ENCODE peak calls at places on chromosomes 11 and 22, in seven cellular contexts. E is right lobe of liver, X is A549, J is neuronal stem cell, K is osteoblast, D is upper lobe of right lung, L is AG04450. A is an unnamed sample.

GRCh38 chr22:27358096-27358870 is 443.3 kb downstream of the MN1 start:
- DNase-seq in J (no peak), K (no peak), D (no peak), E (no peak), X (no peak), L (no peak), A (no peak)

GRCh38 chr22:29156507-29156906 is 49.2 kb upstream of the EMID1 start:
- DNase-seq in L (no peak), D (peak), K (peak), E (no peak), J (no peak), X (no peak), A (no peak)

GRCh38 chr11:102177974-102178631 is 67.9 kb downstream of the YAP1 start:
- DNase-seq in J (no peak), K (peak), X (peak), L (peak), D (no peak), E (no peak), A (no peak)

GRCh38 chr22:36027960-36028645 is 521 bp downstream of the RBFOX2 start:
- DNase-seq in L (no peak), D (no peak), X (peak), J (peak), E (peak), K (no peak), A (no peak)

GRCh38 chr11:71305451-71306125 is 53.2 kb upstream of the SHANK2 start:
- DNase-seq in L (no peak), X (no peak), E (peak), J (no peak), K (peak), D (peak), A (no peak)

GRCh38 chr22:28937206-28938025 is 54.0 kb downstream of the ZNRF3 start:
- DNase-seq in K (no peak), E (no peak), X (no peak), D (no peak), L (no peak), J (no peak), A (no peak)

GRCh38 chr11:39432929-39433328 is 2026.5 kb downstream of the LRRC4C start:
- DNase-seq in X (no peak), K (no peak), J (no peak), L (no peak), D (no peak), E (no peak), A (no peak)

GRCh38 chr22:40498454-40499186 is 128.2 kb downstream of the SGSM3 start:
- DNase-seq in X (peak), E (no peak), L (peak), K (peak), D (no peak), J (no peak), A (no peak)

GRCh38 chr11:68677432-68677831 is 6.9 kb upstream of the GAL start:
- DNase-seq in D (peak), E (no peak), X (peak), L (peak), K (peak), J (no peak), A (peak)

GRCh38 chr11:116467809-116468208 is 305.0 kb downstream of the BUD13 start:
- DNase-seq in E (no peak), D (no peak), X (no peak), K (no peak), L (no peak), J (no peak), A (no peak)

GRCh38 chr11:81869337-81870065 is 864.2 kb downstream of the FAM181B start:
- DNase-seq in X (no peak), J (no peak), L (no peak), E (no peak), K (no peak), D (no peak), A (no peak)

GRCh38 chr11:10633261-10633660 is 60.3 kb downstream of the IRAG1 start:
- DNase-seq in J (no peak), L (no peak), K (no peak), E (no peak), X (no peak), D (no peak), A (no peak)

DNA sequence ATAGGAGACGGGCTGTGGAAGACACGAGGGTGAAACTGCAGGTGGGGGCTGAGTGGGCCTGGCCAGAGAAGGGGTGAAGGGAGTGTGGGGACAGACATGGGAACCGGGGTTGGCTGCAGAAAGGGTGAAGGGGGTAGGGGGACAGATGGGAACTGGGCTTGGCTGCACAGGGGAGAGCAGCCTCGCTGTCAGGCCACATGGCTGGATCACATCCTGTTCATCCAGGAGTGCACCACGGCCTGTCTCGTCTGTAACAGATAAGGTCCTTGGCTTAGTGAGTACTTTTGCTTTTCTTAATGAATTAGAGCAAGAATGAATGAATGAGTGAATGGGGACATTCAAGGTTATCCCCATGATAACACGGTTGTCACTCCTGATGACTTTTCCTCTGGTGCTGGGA is 13.5 kb downstream of the FBLN1 start:
- DNase-seq in L (no peak), X (no peak), D (no peak), K (peak), E (no peak), J (no peak), A (no peak)
- H3K27ac ChIP-seq in L (no peak), X (no peak), D (no peak), K (no peak), E (no peak), J (no peak), A (no peak)

GRCh38 chr22:25110846-25111578 is 88.6 kb upstream of the CRYBB3 start:
- DNase-seq in J (peak), K (peak), L (peak), X (peak), D (peak), E (peak), A (peak)

GRCh38 chr22:25109878-25110595 is 89.6 kb upstream of the CRYBB3 start:
- DNase-seq in L (no peak), J (no peak), E (peak), D (no peak), K (no peak), X (no peak), A (no peak)

GRCh38 chr22:25111579-25112517 is 87.8 kb upstream of the CRYBB3 start:
- DNase-seq in E (peak), L (no peak), J (no peak), K (peak), D (peak), X (no peak), A (peak)

GRCh38 chr22:25112538-25113253 is 87.0 kb upstream of the CRYBB3 start:
- DNase-seq in X (no peak), D (no peak), K (peak), J (no peak), L (no peak), E (peak), A (no peak)

GRCh38 chr22:25110596-25110845 is 89.1 kb upstream of the CRYBB3 start:
- DNase-seq in L (no peak), J (no peak), X (peak), E (no peak), K (no peak), D (no peak), A (no peak)
- H3K4me3 ChIP-seq in L (peak), J (peak), X (peak), E (peak), K (peak), D (peak), A (no peak)

GRCh38 chr11:58618215-58618614 is 4.2 kb upstream of the CNTF start:
- DNase-seq in J (no peak), E (no peak), D (no peak), L (no peak), K (no peak), X (no peak), A (no peak)

GRCh38 chr11:58625086-58625485 is 2.6 kb downstream of the CNTF start:
- DNase-seq in K (no peak), E (no peak), L (no peak), J (no peak), X (no peak), D (no peak), A (no peak)

GRCh38 chr11:58621586-58622262 is 741 bp upstream of the CNTF start:
- DNase-seq in K (no peak), L (no peak), J (no peak), D (no peak), X (no peak), E (no peak), A (no peak)

GRCh38 chr11:58625826-58626460 is 3.5 kb downstream of the CNTF start:
- DNase-seq in E (no peak), K (no peak), L (peak), X (no peak), D (no peak), J (no peak), A (no peak)

DNA sequence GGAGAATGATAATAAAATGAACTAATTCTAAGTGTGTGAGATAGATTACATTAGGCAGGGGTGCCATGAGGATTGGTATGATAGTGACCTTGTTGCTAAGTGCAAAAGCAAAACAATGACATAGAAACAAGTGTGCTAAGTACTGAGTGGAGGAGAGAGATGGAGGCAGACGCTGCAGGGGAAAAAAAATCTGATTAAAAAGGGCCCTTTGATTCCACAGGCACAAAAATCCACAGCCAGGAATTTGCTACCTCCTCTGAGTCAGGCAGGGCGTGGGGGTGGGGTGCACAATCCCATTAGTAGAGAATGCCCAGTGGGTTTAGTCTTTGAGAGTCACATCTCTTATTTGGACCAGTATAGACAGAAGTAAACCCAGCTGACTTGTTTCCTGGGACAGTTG is at the start of gene CNTF:
- DNase-seq in E (no peak), L (no peak), J (no peak), X (no peak), K (no peak), D (no peak), A (no peak)
- H3K27ac ChIP-seq in E (no peak), L (no peak), J (no peak), X (no peak), K (peak), D (no peak), A (no peak)

GRCh38 chr11:119583585-119583984 is 145.4 kb downstream of the NECTIN1 start:
- DNase-seq in J (no peak), X (no peak), K (no peak), D (no peak), L (no peak), E (no peak), A (no peak)

GRCh38 chr11:119589011-119589410 is 140.0 kb downstream of the NECTIN1 start:
- DNase-seq in L (no peak), K (no peak), J (no peak), X (no peak), E (no peak), D (no peak), A (no peak)

GRCh38 chr11:119584193-119585037 is 144.6 kb downstream of the NECTIN1 start:
- DNase-seq in X (peak), E (no peak), D (peak), J (peak), L (peak), K (peak), A (peak)

GRCh38 chr11:119586181-119586580 is 142.8 kb downstream of the NECTIN1 start:
- DNase-seq in X (no peak), D (no peak), K (no peak), L (no peak), J (no peak), E (no peak), A (no peak)

DNA sequence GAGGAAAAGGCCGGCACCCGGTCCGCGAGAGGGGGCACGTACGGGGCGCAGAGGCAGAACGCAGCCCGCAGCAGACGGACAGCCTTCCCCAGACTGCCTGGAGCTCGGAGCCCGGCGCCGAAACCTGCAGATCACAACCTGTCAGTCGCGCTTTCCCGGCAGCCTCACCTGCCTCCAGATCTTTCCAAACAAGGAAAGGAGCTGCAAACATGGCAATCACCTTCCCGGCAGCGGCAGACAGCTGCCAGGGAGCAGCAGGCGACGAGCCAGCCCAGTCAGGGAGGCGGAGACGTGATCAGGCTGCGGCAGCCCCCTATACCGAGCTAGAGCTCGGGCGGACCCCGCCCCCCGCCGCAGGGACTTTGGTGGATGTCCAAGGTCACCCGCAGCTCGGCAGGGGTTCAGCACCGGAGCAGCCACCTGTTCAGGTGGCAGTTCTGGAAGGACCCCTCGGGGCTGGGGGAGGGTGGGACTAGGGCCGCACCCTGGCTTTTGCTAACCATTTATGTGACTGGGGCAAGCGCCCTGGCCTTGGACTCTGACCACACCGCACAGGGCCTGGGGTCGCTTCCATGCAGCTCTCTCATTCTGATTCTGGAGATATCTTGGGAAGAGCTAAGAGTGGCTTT is 143.8 kb downstream of the NECTIN1 start:
- DNase-seq in J (peak), E (no peak), D (no peak), L (no peak), K (peak), X (no peak), A (peak)
- H3K4me3 ChIP-seq in J (peak), E (peak), D (peak), L (peak), K (peak), X (peak), A (peak)

GRCh38 chr11:8229299-8230177 is 34.1 kb downstream of the LMO1 start:
- DNase-seq in E (no peak), J (no peak), D (peak), L (no peak), X (no peak), K (peak), A (peak)
- H3K27ac ChIP-seq in E (no peak), J (no peak), D (no peak), L (no peak), X (peak), K (no peak), A (no peak)

GRCh38 chr11:62505784-62506145 is 40.8 kb downstream of the AHNAK start:
- DNase-seq in J (no peak), D (no peak), K (no peak), L (no peak), X (no peak), E (no peak), A (no peak)

GRCh38 chr11:62506413-62506940 is 40.1 kb downstream of the AHNAK start:
- DNase-seq in D (no peak), K (no peak), J (no peak), E (no peak), X (no peak), L (no peak), A (no peak)

GRCh38 chr11:62504158-62504973 is 42.2 kb downstream of the AHNAK start:
- DNase-seq in J (peak), D (peak), K (no peak), E (no peak), L (no peak), X (no peak), A (no peak)

GRCh38 chr11:62507023-62507422 is 39.6 kb downstream of the AHNAK start:
- DNase-seq in L (no peak), K (no peak), D (no peak), J (no peak), E (no peak), X (no peak), A (no peak)

DNA sequence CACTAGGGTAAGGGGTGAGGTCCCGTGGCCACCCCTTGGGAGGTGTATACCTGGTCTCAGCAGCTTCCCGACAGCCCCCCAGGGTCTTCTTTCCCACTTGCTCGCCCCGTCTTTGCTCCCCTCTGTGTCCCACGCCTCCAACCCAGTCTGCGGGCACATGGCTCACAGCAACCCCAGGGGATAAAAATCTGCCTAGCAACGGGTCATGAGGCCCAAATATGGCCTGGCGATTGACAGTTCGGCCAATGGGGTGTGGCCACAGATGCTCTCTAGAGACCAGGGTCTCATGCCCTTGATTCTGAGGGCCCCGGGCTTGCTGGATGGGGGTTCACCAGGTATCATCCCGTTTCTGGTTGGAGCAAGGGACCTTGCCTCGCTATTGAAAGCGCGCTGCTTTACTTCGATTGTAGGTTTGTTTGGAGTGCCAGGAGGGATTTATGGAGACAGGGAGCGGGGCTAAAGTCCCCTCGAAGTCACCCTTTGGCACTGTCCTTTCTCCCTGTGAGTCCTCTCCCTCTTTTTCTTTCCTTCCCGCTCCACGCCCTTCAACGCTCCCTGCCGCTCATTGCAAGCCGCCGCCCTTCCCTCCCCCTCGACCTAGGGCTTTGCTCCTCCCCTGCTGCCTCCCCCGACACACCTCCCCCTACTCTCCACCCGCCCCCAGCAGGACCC is 41.4 kb downstream of the AHNAK start:
- DNase-seq in K (no peak), E (no peak), D (no peak), J (peak), X (no peak), L (no peak), A (no peak)
- H3K4me3 ChIP-seq in K (peak), E (no peak), D (peak), J (peak), X (no peak), L (no peak), A (peak)

DNA sequence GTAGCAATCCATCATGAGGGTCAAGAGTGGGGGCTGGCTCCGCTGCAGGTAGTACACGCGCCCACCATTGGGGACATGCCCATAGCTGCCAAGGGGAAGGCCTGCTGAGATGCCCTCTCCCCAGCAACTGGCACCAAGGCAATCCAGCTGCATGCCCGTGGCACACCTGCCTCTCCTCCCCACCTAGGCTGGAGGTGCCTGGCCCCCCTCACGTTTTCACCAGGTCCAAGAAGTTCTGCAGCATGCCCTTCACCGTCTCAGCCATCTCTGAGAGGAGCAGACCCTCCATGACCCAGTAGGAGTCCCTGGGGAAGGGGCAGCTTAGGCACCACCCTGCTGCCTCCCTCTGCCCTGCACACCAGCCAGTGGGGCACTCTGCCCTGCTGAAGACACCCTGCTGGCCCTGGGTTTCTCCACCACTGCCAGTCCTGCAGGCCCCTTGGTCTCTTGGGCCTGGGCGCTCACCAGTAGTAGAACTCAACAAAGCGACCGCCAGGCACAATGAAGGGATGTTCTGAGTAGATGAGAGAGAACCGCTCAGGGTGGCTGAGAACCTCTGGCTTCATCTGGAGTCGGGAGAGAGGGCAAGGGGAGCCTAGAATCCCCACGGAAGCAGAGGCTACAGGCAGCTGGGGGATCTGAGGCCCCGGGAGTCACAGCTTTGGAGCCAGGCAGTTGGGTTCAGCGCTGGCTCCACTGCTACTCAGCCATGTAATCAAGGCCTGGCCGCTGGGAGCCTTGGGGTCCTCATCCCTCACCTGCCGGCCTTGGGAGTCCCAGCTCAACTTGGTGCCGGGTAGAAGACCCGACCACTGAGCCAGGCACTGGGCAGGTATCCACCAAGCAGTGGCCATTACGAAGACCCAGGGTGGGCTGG is 17.8 kb downstream of the TREH start:
- DNase-seq in J (no peak), E (no peak), D (no peak), K (no peak), X (no peak), L (no peak), A (no peak)
- H3K27ac ChIP-seq in J (no peak), E (no peak), D (no peak), K (no peak), X (no peak), L (no peak), A (no peak)

GRCh38 chr11:19712281-19713220 is at the start of gene NAV2:
- DNase-seq in J (peak), L (peak), K (peak), X (peak), E (peak), D (peak), A (peak)
- H3K4me3 ChIP-seq in J (peak), L (peak), K (peak), X (peak), E (peak), D (peak), A (peak)